ENCODE peak calls at places on chromosomes 7 and 10, in six cellular contexts. One of them, this sample, is unnamed.

GRCh38 chr10:78706256-78706655 is 362.5 kb upstream of the ZMIZ1 start:
- DNase-seq in fibroblast of lung: peak
- DNase-seq in right lobe of liver: no peak
- DNase-seq in endodermal cell: no peak
- DNase-seq in nephron progenitor cell: no peak
- DNase-seq in GM10248: no peak
- DNase-seq in this sample: no peak

GRCh38 chr7:31488562-31489203 is 25.2 kb upstream of the ITPRID1 start:
- DNase-seq in endodermal cell: peak
- DNase-seq in nephron progenitor cell: peak
- DNase-seq in fibroblast of lung: peak
- DNase-seq in right lobe of liver: peak
- DNase-seq in GM10248: peak
- DNase-seq in this sample: peak

GRCh38 chr10:73899401-73899780 is 11.5 kb upstream of the PLAU start:
- DNase-seq in endodermal cell: no peak
- DNase-seq in nephron progenitor cell: no peak
- DNase-seq in GM10248: no peak
- DNase-seq in right lobe of liver: no peak
- DNase-seq in fibroblast of lung: peak
- DNase-seq in this sample: no peak

GRCh38 chr7:1425292-1426136 is 33.8 kb downstream of the MICALL2 start:
- DNase-seq in right lobe of liver: no peak
- DNase-seq in endodermal cell: peak
- DNase-seq in GM10248: no peak
- DNase-seq in nephron progenitor cell: no peak
- DNase-seq in fibroblast of lung: no peak
- DNase-seq in this sample: no peak

GRCh38 chr10:77906863-77907861 is 19.4 kb downstream of the DLG5 start:
- DNase-seq in GM10248: no peak
- DNase-seq in nephron progenitor cell: no peak
- DNase-seq in endodermal cell: no peak
- DNase-seq in fibroblast of lung: no peak
- DNase-seq in right lobe of liver: no peak
- DNase-seq in this sample: no peak

GRCh38 chr10:7513936-7514335 is 103.1 kb upstream of the SFMBT2 start:
- DNase-seq in nephron progenitor cell: no peak
- DNase-seq in fibroblast of lung: no peak
- DNase-seq in endodermal cell: peak
- DNase-seq in right lobe of liver: no peak
- DNase-seq in GM10248: no peak
- DNase-seq in this sample: no peak

GRCh38 chr7:151204383-151205032 is 5.8 kb downstream of the H2BK1 start:
- DNase-seq in GM10248: no peak
- DNase-seq in right lobe of liver: no peak
- DNase-seq in nephron progenitor cell: no peak
- DNase-seq in endodermal cell: no peak
- DNase-seq in fibroblast of lung: no peak
- DNase-seq in this sample: no peak

GRCh38 chr10:13717936-13718772 is 131.4 kb downstream of the PRPF18 start:
- DNase-seq in fibroblast of lung: peak
- DNase-seq in endodermal cell: peak
- DNase-seq in right lobe of liver: peak
- DNase-seq in nephron progenitor cell: no peak
- DNase-seq in GM10248: no peak
- DNase-seq in this sample: no peak

GRCh38 chr7:19772323-19772722 is 1.1 kb downstream of the TMEM196 start:
- DNase-seq in right lobe of liver: no peak
- DNase-seq in nephron progenitor cell: peak
- DNase-seq in GM10248: no peak
- DNase-seq in endodermal cell: peak
- DNase-seq in fibroblast of lung: no peak
- DNase-seq in this sample: no peak

GRCh38 chr7:44884553-44885393 is 557 bp downstream of the PURB start:
- DNase-seq in endodermal cell: peak
- DNase-seq in GM10248: peak
- DNase-seq in fibroblast of lung: peak
- DNase-seq in right lobe of liver: peak
- DNase-seq in nephron progenitor cell: peak
- DNase-seq in this sample: peak

GRCh38 chr7:140972876-140973829 is 41.6 kb downstream of the MRPS33 start:
- DNase-seq in GM10248: no peak
- DNase-seq in fibroblast of lung: no peak
- DNase-seq in endodermal cell: no peak
- DNase-seq in nephron progenitor cell: no peak
- DNase-seq in right lobe of liver: no peak
- DNase-seq in this sample: no peak

GRCh38 chr7:83468251-83468739 is 180.6 kb downstream of the SEMA3E start:
- DNase-seq in endodermal cell: peak
- DNase-seq in fibroblast of lung: peak
- DNase-seq in right lobe of liver: peak
- DNase-seq in GM10248: peak
- DNase-seq in nephron progenitor cell: peak
- DNase-seq in this sample: peak

GRCh38 chr7:81484266-81484665 is 285.6 kb downstream of the HGF start:
- DNase-seq in nephron progenitor cell: peak
- DNase-seq in GM10248: no peak
- DNase-seq in right lobe of liver: no peak
- DNase-seq in endodermal cell: peak
- DNase-seq in fibroblast of lung: peak
- DNase-seq in this sample: peak

GRCh38 chr10:73906524-73907447 is 4.1 kb upstream of the PLAU start:
- DNase-seq in nephron progenitor cell: peak
- DNase-seq in fibroblast of lung: peak
- DNase-seq in endodermal cell: peak
- DNase-seq in GM10248: no peak
- DNase-seq in right lobe of liver: no peak
- DNase-seq in this sample: no peak

GRCh38 chr10:71757450-71757918 is 15.8 kb downstream of the VSIR start:
- DNase-seq in nephron progenitor cell: no peak
- DNase-seq in fibroblast of lung: peak
- DNase-seq in GM10248: no peak
- DNase-seq in right lobe of liver: no peak
- DNase-seq in endodermal cell: no peak
- DNase-seq in this sample: no peak